ENCODE peak calls at places on chromosomes 1 and 21, in eight cellular contexts. O, R, P, E, N, W, Q and H are unnamed samples.

GRCh38 chr1:156804572-156805243 is 11.9 kb downstream of the SH2D2A start:
- DNase-seq in E (no peak), W (no peak), Q (no peak), O (no peak), R (peak), N (no peak), P (no peak), H (no peak)

GRCh38 chr1:180157576-180158057 is 2.9 kb downstream of the QSOX1 start:
- DNase-seq in R (no peak), P (no peak), E (no peak), W (no peak), O (no peak), Q (no peak), N (no peak), H (no peak)

GRCh38 chr1:57033222-57034019 is 67.6 kb upstream of the C8B start:
- DNase-seq in Q (no peak), P (no peak), N (no peak), O (no peak), R (no peak), W (no peak), E (no peak), H (peak)

GRCh38 chr1:145858238-145858936 is 494 bp downstream of the PIAS3 start:
- DNase-seq in P (peak), Q (no peak), E (peak), N (peak), W (no peak), R (peak), O (peak), H (peak)

GRCh38 chr1:114549137-114549536 is 32.3 kb downstream of the BCAS2 start:
- DNase-seq in Q (no peak), P (no peak), R (peak), O (peak), N (no peak), E (peak), W (no peak), H (no peak)

GRCh38 chr1:175514309-175515001 is 228.9 kb downstream of the TNR start:
- DNase-seq in W (no peak), R (peak), P (peak), N (no peak), E (no peak), Q (peak), O (peak), H (no peak)

GRCh38 chr1:62508187-62508758 is 71.4 kb downstream of the USP1 start:
- DNase-seq in N (no peak), P (no peak), E (peak), Q (peak), W (no peak), R (peak), O (peak), H (peak)

GRCh38 chr1:8496473-8496872 is 178.6 kb downstream of the SLC45A1 start:
- DNase-seq in R (no peak), O (no peak), W (no peak), N (no peak), Q (peak), E (no peak), P (no peak), H (peak)

GRCh38 chr1:40382110-40382464 is 8.6 kb downstream of the SMAP2 start:
- DNase-seq in W (no peak), P (no peak), R (no peak), E (no peak), N (no peak), Q (no peak), O (no peak), H (no peak)

GRCh38 chr1:43327549-43328292 is 9.9 kb upstream of the MPL start:
- DNase-seq in Q (no peak), N (no peak), E (peak), R (no peak), P (no peak), W (no peak), O (no peak), H (no peak)

GRCh38 chr1:90387825-90388224 is 329.3 kb downstream of the BARHL2 start:
- DNase-seq in O (no peak), E (no peak), N (no peak), P (no peak), Q (no peak), R (peak), W (no peak), H (no peak)

GRCh38 chr1:235601087-235601486 is 48.5 kb downstream of the GNG4 start:
- DNase-seq in N (no peak), O (no peak), P (no peak), E (peak), Q (no peak), W (no peak), R (peak), H (no peak)

GRCh38 chr1:201356701-201357100 is 20.8 kb downstream of the TNNT2 start:
- DNase-seq in O (no peak), E (no peak), P (no peak), R (no peak), Q (no peak), W (no peak), N (no peak), H (no peak)

GRCh38 chr1:100760511-100760910 is 41.0 kb downstream of the VCAM1 start:
- DNase-seq in P (no peak), E (no peak), Q (no peak), R (no peak), O (no peak), N (no peak), W (no peak), H (no peak)

GRCh38 chr1:37602750-37603694 is 7.3 kb upstream of the GNL2 start:
- DNase-seq in P (no peak), Q (peak), W (no peak), E (peak), O (no peak), R (peak), N (peak), H (peak)

GRCh38 chr1:47031059-47031458 is 7.6 kb downstream of the CYP4X1 start:
- DNase-seq in Q (no peak), E (peak), N (no peak), W (no peak), O (peak), R (peak), P (peak), H (no peak)

GRCh38 chr21:45269861-45270260 is 17.8 kb downstream of the POFUT2 start:
- DNase-seq in N (no peak), P (no peak), E (no peak), R (no peak), O (no peak), W (peak), Q (no peak), H (no peak)

GRCh38 chr1:91844862-91845528 is 41.0 kb downstream of the TGFBR3 start:
- DNase-seq in W (no peak), R (peak), E (peak), O (peak), N (no peak), P (peak), Q (no peak), H (no peak)

GRCh38 chr1:77282187-77282865 is 507 bp downstream of the AK5 start:
- DNase-seq in N (peak), O (peak), E (no peak), W (no peak), P (no peak), Q (peak), R (no peak), H (peak)

GRCh38 chr1:245605480-245606156 is 450.8 kb downstream of the KIF26B start:
- DNase-seq in N (no peak), O (peak), R (peak), P (no peak), W (no peak), E (no peak), Q (no peak), H (no peak)

GRCh38 chr1:2801046-2801445 is 447 bp downstream of the TTC34 start:
- DNase-seq in E (no peak), N (no peak), W (no peak), Q (no peak), R (no peak), P (no peak), O (no peak), H (no peak)

GRCh38 chr1:34924759-34925555 is 4.5 kb downstream of the DLGAP3 start:
- DNase-seq in R (peak), E (peak), P (peak), W (peak), N (peak), Q (peak), O (peak), H (peak)

GRCh38 chr1:183279835-183280234 is 93.8 kb downstream of the LAMC2 start:
- DNase-seq in R (peak), E (peak), N (no peak), P (no peak), W (no peak), Q (no peak), O (peak), H (no peak)

GRCh38 chr1:16145988-16146887 is 9.6 kb downstream of the EPHA2 start:
- DNase-seq in N (peak), E (peak), O (peak), R (peak), P (no peak), W (peak), Q (no peak), H (peak)

GRCh38 chr1:48228156-48228555 is 5.6 kb downstream of the SLC5A9 start:
- DNase-seq in Q (no peak), P (no peak), N (no peak), R (peak), O (no peak), W (no peak), E (no peak), H (no peak)

GRCh38 chr1:210292276-210292851 is 36.3 kb upstream of the HHAT start:
- DNase-seq in P (peak), W (peak), E (no peak), R (no peak), O (peak), Q (peak), N (peak), H (peak)
- TF ChIP-seq CTCF in P (no peak), W (peak), E (no peak), R (peak), O (no peak), Q (no peak), N (no peak), H (peak)

GRCh38 chr21:43728467-43729390 is 9.8 kb downstream of the PDXK start:
- DNase-seq in W (peak), Q (peak), R (peak), E (peak), N (peak), O (peak), P (peak), H (peak)
- TF ChIP-seq CTCF in W (peak), Q (peak), R (peak), E (peak), N (peak), O (no peak), P (peak), H (peak)

DNA sequence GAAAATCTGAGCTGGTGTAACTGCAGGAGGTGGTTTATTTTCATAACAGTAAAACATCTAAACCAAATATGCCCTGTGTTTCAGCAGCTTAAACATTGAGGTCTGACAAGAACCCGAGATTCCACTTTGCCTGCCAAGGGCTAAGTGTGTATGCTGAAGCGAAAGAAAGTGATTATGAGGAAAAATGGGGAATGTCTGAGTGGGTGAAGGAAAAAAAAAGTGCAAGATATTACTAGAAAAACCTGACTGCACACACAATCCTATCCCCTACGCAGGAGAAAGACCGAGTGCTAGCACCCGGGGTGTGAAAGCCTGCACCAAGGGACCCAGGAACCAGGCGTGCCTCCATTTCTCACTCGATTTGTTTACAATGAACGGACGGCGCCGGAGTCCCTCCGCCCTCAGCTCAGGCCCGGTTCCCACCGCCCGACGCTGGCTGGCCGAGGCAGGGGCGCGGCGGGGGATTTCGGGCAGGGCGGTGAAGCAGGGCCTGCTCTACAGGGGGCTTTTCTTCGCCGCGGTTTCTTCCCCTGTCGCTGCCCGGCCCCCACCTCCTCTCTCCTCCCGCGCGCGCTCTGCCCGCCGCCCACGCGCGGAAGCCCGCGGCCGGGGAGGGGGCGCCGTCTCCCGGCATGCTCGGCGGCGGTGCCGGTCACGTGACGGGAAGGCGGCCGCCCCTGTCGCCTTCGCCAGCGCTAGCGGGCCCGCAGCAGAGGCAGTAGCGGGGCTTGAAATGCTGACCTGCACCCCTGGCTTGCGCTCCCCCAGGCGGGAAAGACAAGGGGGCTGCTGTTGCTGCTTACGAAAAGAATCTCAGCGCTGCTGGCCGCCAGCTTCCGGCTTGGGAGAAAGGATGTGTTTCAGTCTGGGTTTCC is 35.9 kb downstream of the ITPKB start:
- DNase-seq in E (peak), N (peak), O (peak), W (peak), Q (peak), R (peak), P (no peak), H (peak)
- TF ChIP-seq CTCF in E (no peak), N (no peak), O (no peak), W (no peak), Q (no peak), R (no peak), P (no peak), H (no peak)

DNA sequence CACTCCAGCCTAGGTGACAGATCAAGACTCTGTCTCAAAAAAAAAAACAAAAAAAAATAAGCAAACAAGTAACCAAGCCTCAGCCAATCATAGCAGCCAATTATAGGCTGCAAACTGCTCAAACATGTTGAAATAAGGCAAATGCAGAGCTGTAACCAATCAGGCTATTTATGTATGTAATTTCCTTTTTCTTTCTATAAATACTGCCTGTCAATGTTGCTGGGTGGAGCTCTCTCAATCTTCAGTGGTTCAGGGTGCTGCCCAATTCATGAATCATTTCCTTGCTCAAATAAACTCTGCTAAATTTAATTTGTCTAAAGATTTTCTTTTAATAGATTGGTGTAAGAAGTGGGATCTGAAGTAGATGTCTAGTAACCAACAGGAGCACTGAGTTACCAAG is 11.6 kb upstream of the CD1D start:
- DNase-seq in P (no peak), N (no peak), W (no peak), O (peak), E (peak), Q (no peak), R (no peak), H (no peak)
- TF ChIP-seq CTCF in P (no peak), N (no peak), W (no peak), O (no peak), E (no peak), Q (no peak), R (no peak), H (no peak)

DNA sequence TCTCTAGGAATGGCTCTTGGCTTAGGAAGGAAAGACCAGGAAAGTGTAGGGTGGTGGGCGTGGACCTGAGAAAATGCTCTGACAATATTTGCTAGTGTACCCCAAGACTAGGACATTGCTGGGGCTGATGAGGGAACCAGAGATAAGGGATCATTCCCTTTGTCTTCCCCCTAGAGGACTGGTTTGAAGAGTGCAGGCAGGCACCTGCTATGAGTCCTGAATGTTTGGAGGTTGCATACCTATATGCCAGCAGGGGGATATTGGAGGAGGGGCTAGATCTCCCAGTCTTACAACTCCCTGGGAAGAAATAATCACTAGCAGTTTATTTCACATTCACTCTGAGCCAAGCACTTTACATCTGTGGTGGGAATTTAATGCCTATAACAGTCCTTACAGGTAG is 6.0 kb upstream of the BCL10 start:
- DNase-seq in O (no peak), R (no peak), Q (no peak), P (no peak), E (no peak), N (no peak), W (no peak), H (no peak)
- TF ChIP-seq CTCF in O (peak), R (no peak), Q (no peak), P (no peak), E (peak), N (peak), W (peak), H (no peak)